ENCODE peak calls at places on chromosomes 7 and 10, in four cellular contexts. Z, W, Q and H are unnamed samples. For H3K4me1, the result is how much of the 10 kb centered on the place peaks cover.

GRCh38 chr10:12511651-12512050 is 162.3 kb downstream of the CAMK1D start:
- DNase-seq in Z (no peak), W (no peak), Q (no peak), H (peak)

GRCh38 chr10:65570143-65571010 is 1355.5 kb upstream of the LRRTM3 start:
- DNase-seq in Z (peak), W (peak), Q (no peak), H (peak)

GRCh38 chr10:44809652-44810051 is 101.5 kb upstream of the TMEM72 start:
- DNase-seq in Z (no peak), W (peak), Q (no peak), H (peak)

GRCh38 chr7:136956671-136957070 is 88.2 kb downstream of the CHRM2 start:
- DNase-seq in Z (no peak), W (peak), Q (no peak), H (no peak)

GRCh38 chr7:34096135-34096775 is 190.9 kb downstream of the BMPER start:
- DNase-seq in Z (peak), W (peak), Q (peak), H (no peak)

GRCh38 chr7:148871551-148871950 is 12.5 kb downstream of the EZH2 start:
- DNase-seq in Z (no peak), W (no peak), Q (no peak), H (no peak)

GRCh38 chr10:5576780-5577472 is 52.2 kb downstream of the CALML3 start:
- DNase-seq in Z (no peak), W (no peak), Q (no peak), H (no peak)

GRCh38 chr10:29377333-29377961 is 88.6 kb downstream of the LYZL1 start:
- DNase-seq in Z (no peak), W (peak), Q (no peak), H (no peak)

GRCh38 chr7:117480978-117481377 is 1.2 kb downstream of the CFTR start:
- DNase-seq in Z (no peak), W (no peak), Q (no peak), H (peak)

GRCh38 chr10:69490876-69491275 is 39.6 kb downstream of the TSPAN15 start:
- DNase-seq in Z (no peak), W (no peak), Q (no peak), H (no peak)

GRCh38 chr10:122461367-122461728 is at the start of gene HTRA1:
- DNase-seq in Z (peak), W (peak), Q (no peak), H (no peak)

GRCh38 chr7:112994666-112995065 is 92.0 kb downstream of the GPR85 start:
- DNase-seq in Z (no peak), W (no peak), Q (no peak), H (no peak)

GRCh38 chr7:105389090-105389650 is 449 bp upstream of the SRPK2 start:
- DNase-seq in Z (peak), W (peak), Q (no peak), H (peak)

GRCh38 chr7:129202058-129202777 is 13.8 kb downstream of the SMO start:
- DNase-seq in Z (no peak), W (no peak), Q (no peak), H (no peak)

GRCh38 chr7:85065306-85065705 is 121.5 kb downstream of the SEMA3D start:
- DNase-seq in Z (no peak), W (no peak), Q (no peak), H (no peak)

GRCh38 chr7:50709151-50709550 is 73.5 kb downstream of the GRB10 start:
- DNase-seq in Z (no peak), W (no peak), Q (no peak), H (no peak)
- H3K4me1 ChIP-seq in Z (under half), W (half or more), Q (under half), H (under half)

GRCh38 chr7:140678081-140678815 is 5.5 kb downstream of the ADCK2 start:
- DNase-seq in Z (no peak), W (no peak), Q (no peak), H (no peak)

GRCh38 chr7:140679186-140679585 is 6.4 kb downstream of the ADCK2 start:
- DNase-seq in Z (no peak), W (no peak), Q (no peak), H (no peak)

GRCh38 chr7:140677496-140677895 is 4.8 kb downstream of the ADCK2 start:
- DNase-seq in Z (no peak), W (no peak), Q (no peak), H (no peak)

GRCh38 chr7:140680886-140681285 is 8.1 kb downstream of the ADCK2 start:
- DNase-seq in Z (no peak), W (no peak), Q (no peak), H (no peak)

GRCh38 chr7:140678816-140679130 is 6.0 kb downstream of the ADCK2 start:
- DNase-seq in Z (no peak), W (no peak), Q (no peak), H (no peak)
- TF ChIP-seq CTCF in Z (no peak), W (no peak), Q (no peak), H (no peak)

GRCh38 chr10:48762104-48763042 is 77.7 kb downstream of the WDFY4 start:
- DNase-seq in Z (no peak), W (peak), Q (no peak), H (no peak)
- H3K4me1 ChIP-seq in Z (under half), W (under half), Q (under half), H (under half)

GRCh38 chr7:78017621-78018100 is 219.1 kb downstream of the PHTF2 start:
- DNase-seq in Z (no peak), W (no peak), Q (no peak), H (no peak)

GRCh38 chr7:78020874-78021249 is 222.3 kb downstream of the PHTF2 start:
- DNase-seq in Z (no peak), W (no peak), Q (no peak), H (no peak)

GRCh38 chr7:78020131-78020873 is 221.7 kb downstream of the PHTF2 start:
- DNase-seq in Z (peak), W (peak), Q (peak), H (peak)

GRCh38 chr7:78018541-78019456 is 220.2 kb downstream of the PHTF2 start:
- DNase-seq in Z (peak), W (peak), Q (peak), H (no peak)

GRCh38 chr7:78019457-78020130 is 221.0 kb downstream of the PHTF2 start:
- DNase-seq in Z (peak), W (peak), Q (peak), H (peak)
- TF ChIP-seq CTCF in Z (peak), W (no peak), Q (no peak), H (no peak)

GRCh38 chr7:151062111-151062398 is 2.7 kb downstream of the SLC4A2 start:
- DNase-seq in Z (no peak), W (no peak), Q (no peak), H (no peak)
- H3K4me1 ChIP-seq in Z (half or more), W (under half), Q (under half), H (under half)